ENCODE peak calls at places on chromosomes 6 and 20, in five cellular contexts. W is GM12892, S is K562, D is H1, G is HepG2. F is an unnamed sample.
A peak's percentile ranks its signal among the peaks of the same experiment; 100 is the strongest.

GRCh38 chr20:24612799-24613775 is 143.7 kb downstream of the SYNDIG1 start:
- DNase-seq in W (no peak), S (no peak), D (no peak), G (no peak), F (no peak)

GRCh38 chr6:126531273-126531672 is 191.4 kb downstream of the CENPW start:
- DNase-seq in W (no peak), S (no peak), D (no peak), G (no peak), F (no peak)

GRCh38 chr6:16496982-16497823 is 258.8 kb downstream of the GMPR start:
- DNase-seq in W (no peak), S (no peak), D (no peak), G (no peak), F (no peak)

GRCh38 chr6:150628908-150629307 is 29.2 kb downstream of the PLEKHG1 start:
- DNase-seq in W (no peak), S (no peak), D (no peak), G (peak; percentile 15), F (no peak)

GRCh38 chr6:16973071-16973470 is 128.8 kb upstream of the STMND1 start:
- DNase-seq in W (no peak), S (no peak), D (no peak), G (no peak), F (no peak)

GRCh38 chr6:81697564-81697963 is 54.9 kb downstream of the TENT5A start:
- DNase-seq in W (no peak), S (no peak), D (no peak), G (peak; percentile 3), F (no peak)

GRCh38 chr20:51042657-51043247 is 19.8 kb upstream of the KCNG1 start:
- DNase-seq in W (no peak), S (no peak), D (peak; percentile 60), G (peak; percentile 54), F (no peak)

GRCh38 chr6:31397901-31398300 is 5.5 kb upstream of the MICA start:
- DNase-seq in W (no peak), S (no peak), D (no peak), G (no peak), F (no peak)

GRCh38 chr6:169044376-169045230 is 209.0 kb downstream of the THBS2 start:
- DNase-seq in W (no peak), S (no peak), D (no peak), G (no peak), F (no peak)
- TF ChIP-seq TAF1 in W (no peak), S (no peak), D (no peak), G (no peak), F (no peak)

GRCh38 chr20:52785678-52786077 is 186.5 kb upstream of the TSHZ2 start:
- DNase-seq in W (no peak), S (no peak), D (no peak), G (no peak), F (no peak)
- TF ChIP-seq TAF1 in W (no peak), S (no peak), D (no peak), G (no peak), F (no peak)

GRCh38 chr6:135499441-135500340 is 2.2 kb upstream of the AHI1 start:
- DNase-seq in W (no peak), S (peak; percentile 45), D (no peak), G (no peak), F (no peak)

GRCh38 chr6:135493218-135493961 is 4.2 kb downstream of the AHI1 start:
- DNase-seq in W (no peak), S (no peak), D (no peak), G (no peak), F (no peak)

GRCh38 chr6:135496805-135497411 is 632 bp downstream of the AHI1 start:
- DNase-seq in W (no peak), S (no peak), D (no peak), G (no peak), F (no peak)

GRCh38 chr6:135497412-135498177 is at the start of gene AHI1:
- DNase-seq in W (peak; percentile 67), S (peak; percentile 94), D (peak; percentile 94), G (peak; percentile 91), F (peak; percentile 73)

DNA sequence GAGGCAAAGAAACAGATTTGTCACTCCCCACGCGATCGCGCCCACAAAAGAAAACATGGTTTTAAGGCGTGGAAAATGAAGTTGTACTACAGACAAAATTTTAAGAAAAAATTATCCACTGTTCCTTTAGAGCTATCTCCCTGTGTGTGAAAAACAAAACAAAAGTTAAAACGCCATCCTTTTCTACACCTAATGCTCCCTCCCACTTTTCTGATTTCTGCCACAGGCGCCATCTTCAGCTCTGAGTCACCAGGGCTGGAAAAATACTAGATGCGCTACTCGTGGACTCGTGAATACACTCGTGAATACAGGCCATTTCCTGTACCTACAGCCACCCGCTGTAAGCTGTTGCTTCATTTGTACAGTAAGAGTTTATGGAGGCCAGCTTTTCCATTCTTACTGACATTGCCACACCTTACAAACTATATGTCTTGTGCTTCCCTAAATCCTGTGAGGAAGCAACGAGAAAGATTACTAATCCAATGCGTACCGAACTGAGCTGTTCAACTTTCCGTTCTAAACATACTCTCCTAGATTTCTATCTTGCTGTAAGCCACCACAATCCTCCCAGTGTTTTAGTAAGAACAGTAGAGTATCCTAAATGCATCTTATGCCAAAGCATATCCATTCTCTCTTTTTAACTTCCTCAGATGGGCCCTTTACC is 770 bp upstream of the AHI1 start:
- DNase-seq in W (no peak), S (peak; percentile 71), D (no peak), G (peak; percentile 84), F (no peak)
- TF ChIP-seq TAF1 in W (peak; percentile 53), S (peak; percentile 95), D (peak; percentile 46), G (peak; percentile 46), F (peak; percentile 59)

GRCh38 chr20:21315138-21315537 is 12.0 kb downstream of the XRN2 start:
- DNase-seq in W (no peak), S (no peak), D (no peak), G (no peak), F (no peak)
- TF ChIP-seq TAF1 in W (no peak), S (no peak), D (no peak), G (no peak), F (no peak)

GRCh38 chr20:54073288-54073687 is 2.9 kb upstream of the BCAS1 start:
- DNase-seq in W (no peak), S (no peak), D (no peak), G (no peak), F (no peak)
- TF ChIP-seq TAF1 in W (no peak), S (no peak), D (no peak), G (no peak), F (no peak)

DNA sequence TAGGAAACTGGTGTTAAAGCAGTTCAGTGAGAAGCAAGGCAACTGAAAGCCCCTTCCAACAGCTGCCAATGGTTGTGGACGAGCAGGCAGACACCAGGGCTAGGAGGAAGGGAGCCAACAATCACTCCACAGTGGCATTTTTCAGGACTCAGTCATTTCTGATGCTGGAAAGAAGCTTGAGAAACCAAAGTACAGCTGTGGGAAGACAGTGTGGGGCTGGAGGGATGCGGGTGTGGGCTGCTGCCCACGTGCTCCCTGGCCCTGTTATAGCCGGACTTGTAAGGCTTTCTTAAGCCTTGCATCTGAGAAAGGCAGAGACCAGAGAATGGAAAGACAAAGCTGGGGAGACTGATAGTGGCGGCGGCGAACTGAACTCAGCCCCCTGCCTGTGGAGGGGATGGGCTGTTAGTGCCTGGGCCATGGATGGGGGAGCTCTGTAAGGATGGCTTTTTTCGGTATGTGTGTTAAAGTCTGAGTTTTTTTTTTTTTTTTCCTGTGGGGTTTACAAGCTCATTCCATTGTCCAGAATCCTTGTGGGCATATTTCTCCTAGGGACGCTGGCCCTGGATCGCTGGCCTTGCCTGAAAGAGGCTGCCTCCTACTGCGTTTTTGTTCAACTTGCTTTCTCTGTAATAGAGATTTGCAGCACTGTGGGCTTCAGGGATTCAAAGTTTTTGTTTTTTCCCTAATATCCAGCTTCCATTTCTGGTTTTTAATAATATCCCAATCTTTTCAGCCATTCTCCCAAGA is 91.7 kb downstream of the GJA10 start:
- DNase-seq in W (no peak), S (peak; percentile 17), D (no peak), G (no peak), F (no peak)
- TF ChIP-seq TAF1 in W (no peak), S (no peak), D (no peak), G (no peak), F (no peak)

GRCh38 chr6:170529839-170530520 is 23.1 kb downstream of the PSMB1 start:
- DNase-seq in W (peak; percentile 27), S (peak; percentile 85), D (peak; percentile 82), G (peak; percentile 69), F (no peak)
- TF ChIP-seq TAF1 in W (no peak), S (no peak), D (no peak), G (no peak), F (no peak)

GRCh38 chr6:169277619-169278018 is 24.0 kb upstream of the THBS2 start:
- DNase-seq in W (no peak), S (no peak), D (no peak), G (no peak), F (no peak)
- TF ChIP-seq TAF1 in W (no peak), S (no peak), D (no peak), G (no peak), F (no peak)

F was measured in GM12891.